ENCODE peak calls at places on chromosome 10, in nine cellular contexts. B, M, Y, X, I, O, U, D and F are unnamed samples.

GRCh38 chr10:105150486-105150885 is 509.4 kb downstream of the SORCS3 start:
- DNase-seq in B (no peak), M (no peak), Y (no peak), X (no peak), I (no peak), O (no peak), U (no peak), D (no peak), F (no peak)

GRCh38 chr10:78700413-78700812 is 368.4 kb upstream of the ZMIZ1 start:
- DNase-seq in B (no peak), M (no peak), Y (no peak), X (no peak), I (no peak), O (no peak), U (no peak), D (no peak), F (no peak)

GRCh38 chr10:122592161-122592560 is 31.6 kb downstream of the DMBT1 start:
- DNase-seq in B (no peak), M (no peak), Y (no peak), X (no peak), I (no peak), O (no peak), U (no peak), D (no peak), F (no peak)

GRCh38 chr10:73791871-73792400 is 6.5 kb downstream of the ZSWIM8 start:
- DNase-seq in B (no peak), M (no peak), Y (no peak), X (no peak), I (no peak), O (no peak), U (no peak), D (no peak), F (no peak)

GRCh38 chr10:35639651-35640311 is 2.3 kb downstream of the FZD8 start:
- DNase-seq in B (no peak), M (peak), Y (peak), X (peak), I (peak), O (peak), U (peak), D (peak), F (no peak)

GRCh38 chr10:23141995-23142394 is 46.6 kb downstream of the MSRB2 start:
- DNase-seq in B (no peak), M (no peak), Y (no peak), X (no peak), I (no peak), O (no peak), U (no peak), D (no peak), F (no peak)

GRCh38 chr10:48215148-48215982 is 59.1 kb downstream of the FRMPD2 start:
- DNase-seq in B (peak), M (no peak), Y (peak), X (no peak), I (peak), O (no peak), U (peak), D (peak), F (no peak)

GRCh38 chr10:50992972-50993766 is 81.1 kb upstream of the PRKG1 start:
- DNase-seq in B (no peak), M (peak), Y (peak), X (peak), I (no peak), O (peak), U (peak), D (peak), F (no peak)

GRCh38 chr10:96541921-96542320 is 28.2 kb upstream of the TLL2 start:
- DNase-seq in B (no peak), M (no peak), Y (peak), X (no peak), I (no peak), O (no peak), U (no peak), D (no peak), F (no peak)

GRCh38 chr10:29329420-29329819 is 40.5 kb downstream of the LYZL1 start:
- DNase-seq in B (no peak), M (no peak), Y (peak), X (peak), I (no peak), O (no peak), U (no peak), D (no peak), F (no peak)

GRCh38 chr10:35334297-35334696 is 2.0 kb upstream of the CCNY start:
- DNase-seq in B (no peak), M (no peak), Y (no peak), X (no peak), I (no peak), O (no peak), U (no peak), D (no peak), F (no peak)

GRCh38 chr10:60848126-60848525 is 69.8 kb downstream of the CDK1 start:
- DNase-seq in B (no peak), M (no peak), Y (peak), X (peak), I (no peak), O (no peak), U (peak), D (no peak), F (no peak)

GRCh38 chr10:74929197-74929596 is 102.8 kb downstream of the KAT6B start:
- DNase-seq in B (no peak), M (no peak), Y (peak), X (no peak), I (no peak), O (no peak), U (peak), D (no peak), F (no peak)

GRCh38 chr10:33638401-33638800 is 303.9 kb upstream of the NRP1 start:
- DNase-seq in B (no peak), M (no peak), Y (no peak), X (no peak), I (no peak), O (no peak), U (no peak), D (peak), F (no peak)

GRCh38 chr10:9833871-9834454 is 1183.7 kb upstream of the CELF2 start:
- DNase-seq in B (no peak), M (no peak), Y (no peak), X (no peak), I (no peak), O (no peak), U (no peak), D (no peak), F (no peak)

GRCh38 chr10:75230600-75231038 is 5.1 kb downstream of the COMTD1 start:
- DNase-seq in B (peak), M (peak), Y (peak), X (peak), I (peak), O (peak), U (peak), D (peak), F (peak)

GRCh38 chr10:122154733-122155366 is 116.2 kb upstream of the BTBD16 start:
- DNase-seq in B (no peak), M (peak), Y (peak), X (peak), I (peak), O (no peak), U (peak), D (no peak), F (no peak)

DNA sequence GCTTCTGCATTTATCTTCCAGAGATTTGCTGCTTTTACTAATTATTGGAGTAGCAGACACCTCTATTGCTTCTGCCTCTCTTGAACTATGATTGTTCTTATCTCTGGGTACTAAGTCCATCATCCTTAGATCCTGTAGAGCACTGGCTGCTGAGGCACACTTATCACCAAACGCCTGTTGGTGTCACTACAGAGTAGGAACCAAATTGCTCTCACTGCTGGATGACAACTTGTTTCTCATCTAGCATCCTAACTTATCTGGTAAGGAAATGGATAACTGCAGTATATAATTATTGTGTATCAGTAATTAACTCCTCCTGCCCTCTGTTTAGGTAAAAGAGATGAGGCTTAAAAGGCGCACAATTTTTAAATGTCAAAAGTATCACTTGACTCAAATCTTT is 1059.4 kb downstream of the NRG3 start:
- DNase-seq in B (no peak), M (no peak), Y (no peak), X (no peak), I (no peak), O (no peak), U (no peak), D (peak), F (no peak)
- TF ChIP-seq CTCF in B (no peak), M (no peak), Y (no peak), X (no peak), I (no peak), O (no peak), U (no peak), D (no peak), F (no peak)

DNA sequence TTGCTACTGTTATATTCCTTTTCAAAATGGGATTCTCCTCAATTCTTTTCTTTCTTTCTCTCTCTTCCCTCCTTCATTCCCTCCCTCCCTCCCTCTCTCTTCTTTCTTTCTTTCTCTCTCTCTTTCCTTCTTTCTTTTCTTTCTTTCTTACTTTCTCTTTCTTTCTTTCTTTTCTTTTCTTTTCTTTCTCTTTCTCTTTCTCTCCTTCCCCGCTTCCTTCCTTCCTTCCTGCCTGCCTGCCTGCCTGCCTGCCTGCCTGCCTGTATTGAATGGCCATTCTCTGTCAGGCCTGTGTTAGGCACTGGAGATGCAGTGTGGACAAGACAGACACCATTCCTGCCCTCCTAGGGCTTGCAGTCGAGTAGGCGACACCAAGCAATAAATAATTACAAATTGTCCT is 11.5 kb downstream of the CNNM1 start:
- DNase-seq in B (no peak), M (no peak), Y (no peak), X (no peak), I (no peak), O (no peak), U (no peak), D (no peak), F (no peak)
- H3K27ac ChIP-seq in B (no peak), M (no peak), Y (no peak), X (no peak), I (no peak), O (no peak), U (no peak), D (no peak), F (peak)

GRCh38 chr10:6977641-6978627 is 397.9 kb upstream of the PRKCQ start:
- DNase-seq in B (no peak), M (no peak), Y (no peak), X (no peak), I (no peak), O (no peak), U (no peak), D (no peak), F (no peak)
- TF ChIP-seq CTCF in B (no peak), M (no peak), Y (no peak), X (no peak), I (no peak), O (no peak), U (no peak), D (no peak), F (no peak)

GRCh38 chr10:110833941-110834621 is 37.6 kb upstream of the PDCD4 start:
- DNase-seq in B (no peak), M (no peak), Y (no peak), X (no peak), I (no peak), O (no peak), U (no peak), D (no peak), F (peak)
- H3K27ac ChIP-seq in B (peak), M (no peak), Y (no peak), X (peak), I (peak), O (peak), U (no peak), D (no peak), F (peak)

DNA sequence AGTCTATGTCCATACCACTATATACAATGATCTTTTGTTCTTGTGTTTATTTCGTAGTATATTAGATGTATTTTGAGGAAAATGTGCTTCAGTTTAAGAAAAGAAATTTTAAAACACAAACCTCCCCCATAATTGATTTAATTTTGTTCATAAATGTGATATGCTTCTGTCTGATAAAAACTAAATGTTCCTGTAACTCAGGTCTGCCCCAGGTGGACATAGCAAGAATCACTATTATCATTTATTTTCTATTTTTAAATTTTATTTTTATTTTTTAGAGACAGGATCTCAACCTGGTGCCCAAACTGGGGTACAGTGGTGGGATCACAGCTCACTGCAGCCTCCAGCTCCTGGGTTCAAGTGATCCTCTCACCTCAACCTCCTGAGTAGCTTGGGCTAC is 43.2 kb downstream of the BEND7 start:
- DNase-seq in B (peak), M (no peak), Y (peak), X (no peak), I (no peak), O (no peak), U (no peak), D (peak), F (no peak)
- TF ChIP-seq CTCF in B (no peak), M (no peak), Y (peak), X (no peak), I (no peak), O (no peak), U (peak), D (peak), F (peak)

DNA sequence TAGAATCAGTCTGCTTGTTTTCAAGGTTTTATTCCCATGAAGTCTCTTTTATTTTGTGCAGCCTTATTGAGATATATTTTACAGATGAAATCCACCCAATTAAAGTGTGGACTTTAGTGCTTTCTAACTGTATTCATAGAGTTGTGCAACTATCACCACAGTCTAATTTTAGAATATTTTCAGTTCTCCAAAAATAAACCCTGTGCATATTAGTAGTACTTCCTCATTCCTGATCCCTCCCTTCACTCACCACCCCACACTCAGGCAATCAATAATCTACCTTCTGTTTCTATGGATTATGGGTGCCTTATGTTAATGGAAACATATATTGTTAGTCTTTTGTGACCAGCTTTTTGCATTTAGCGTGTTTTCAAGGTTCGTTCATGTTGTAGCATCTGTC is 185.7 kb upstream of the TMEM72 start:
- DNase-seq in B (no peak), M (no peak), Y (peak), X (no peak), I (no peak), O (no peak), U (no peak), D (no peak), F (no peak)
- H3K27ac ChIP-seq in B (no peak), M (no peak), Y (no peak), X (no peak), I (no peak), O (no peak), U (peak), D (peak), F (peak)

DNA sequence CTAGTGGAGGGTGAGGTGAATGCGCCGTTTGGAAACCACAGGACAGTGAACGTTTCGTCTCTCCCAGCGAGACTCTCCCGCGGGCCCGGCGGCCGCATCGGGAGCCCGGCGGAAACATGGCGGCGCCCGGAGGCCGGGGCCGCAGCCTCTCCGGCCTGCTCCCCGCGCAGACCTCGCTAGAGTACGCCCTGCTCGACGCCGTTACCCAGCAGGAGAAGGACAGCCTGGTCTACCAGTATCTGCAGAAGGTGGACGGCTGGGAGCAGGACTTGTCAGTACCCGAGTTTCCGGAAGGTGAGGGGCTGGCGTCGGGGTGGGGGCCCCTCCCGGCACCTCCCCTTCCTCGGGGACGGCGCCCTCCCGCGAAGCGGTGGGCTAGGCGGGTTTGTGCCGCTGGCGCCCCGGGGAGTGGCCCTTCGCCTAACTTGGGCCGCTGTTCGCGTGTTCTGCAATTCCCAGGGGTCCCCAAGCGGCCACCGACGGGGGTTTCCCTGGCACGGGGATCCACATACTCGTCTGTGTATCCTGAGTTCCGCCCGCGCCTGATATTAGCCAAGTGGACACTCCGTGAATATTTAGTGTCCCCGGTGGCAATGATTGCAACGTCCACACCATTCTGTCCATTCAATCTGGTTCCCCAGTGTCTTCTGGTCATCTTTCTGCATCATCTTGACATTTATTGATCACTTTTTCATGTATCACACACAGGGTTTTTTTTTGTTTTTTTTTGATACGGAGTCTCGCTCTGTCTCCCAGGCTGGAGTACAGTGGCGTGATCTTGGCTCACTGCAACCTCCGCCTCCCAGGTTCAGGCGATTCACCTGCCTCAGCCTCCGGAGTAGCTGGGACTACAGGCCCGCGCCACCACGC is 531 bp downstream of the NHLRC2 start:
- DNase-seq in B (peak), M (peak), Y (peak), X (peak), I (peak), O (peak), U (peak), D (peak), F (peak)
- TF ChIP-seq CTCF in B (no peak), M (peak), Y (no peak), X (no peak), I (peak), O (no peak), U (peak), D (peak), F (peak)

GRCh38 chr10:660413-660979 is 29.0 kb downstream of the DIP2C start:
- DNase-seq in B (no peak), M (no peak), Y (no peak), X (no peak), I (no peak), O (no peak), U (no peak), D (no peak), F (no peak)

GRCh38 chr10:660980-661890 is 28.2 kb downstream of the DIP2C start:
- DNase-seq in B (no peak), M (peak), Y (no peak), X (no peak), I (no peak), O (no peak), U (no peak), D (no peak), F (no peak)

GRCh38 chr10:656883-657282 is 32.6 kb downstream of the DIP2C start:
- DNase-seq in B (no peak), M (no peak), Y (no peak), X (no peak), I (no peak), O (no peak), U (no peak), D (no peak), F (no peak)

GRCh38 chr10:661891-662605 is 27.4 kb downstream of the DIP2C start:
- DNase-seq in B (no peak), M (no peak), Y (no peak), X (no peak), I (no peak), O (no peak), U (no peak), D (no peak), F (no peak)

DNA sequence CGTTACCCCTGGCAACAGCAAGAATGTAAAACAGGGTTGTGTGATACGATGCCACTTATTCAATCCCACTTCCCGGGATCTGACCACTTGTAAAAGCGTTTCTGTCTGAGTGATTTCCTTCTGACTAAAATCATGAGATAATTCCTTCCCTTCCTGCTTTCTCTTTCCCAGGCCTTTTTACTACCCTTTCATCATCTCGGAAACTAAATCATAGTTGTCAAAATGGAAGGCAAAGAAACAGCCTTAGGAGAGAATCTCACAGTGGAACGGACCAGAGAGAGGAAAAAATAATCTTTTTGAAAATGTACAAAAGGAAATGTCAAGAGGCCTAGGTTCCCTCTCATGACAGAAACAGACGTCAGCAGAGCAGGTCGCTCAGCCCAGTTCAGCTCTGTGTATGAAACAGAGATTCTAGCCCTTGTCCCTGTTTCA is 29.7 kb downstream of the DIP2C start:
- DNase-seq in B (no peak), M (no peak), Y (peak), X (no peak), I (no peak), O (no peak), U (peak), D (no peak), F (no peak)
- H3K27ac ChIP-seq in B (no peak), M (peak), Y (peak), X (peak), I (peak), O (peak), U (peak), D (peak), F (peak)

DNA sequence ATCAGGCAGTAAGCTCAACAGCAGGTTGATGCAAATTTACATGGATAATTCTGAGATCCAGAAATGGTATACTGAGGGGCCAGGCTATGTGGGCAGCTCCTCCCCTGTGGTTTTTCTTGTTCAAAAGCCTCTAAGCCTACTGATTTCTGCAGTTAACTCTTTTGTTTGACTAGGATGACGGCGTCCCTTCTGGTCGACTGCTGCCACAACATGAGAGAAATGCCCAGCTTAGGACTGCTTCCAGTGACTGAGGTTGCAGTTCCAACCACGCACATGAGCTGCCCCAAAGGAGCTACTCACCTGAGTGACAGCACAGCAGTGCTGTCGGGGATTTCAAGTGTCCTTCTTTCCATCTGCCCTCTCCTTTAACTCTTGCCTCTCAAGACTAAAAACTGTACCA is 973.0 kb upstream of the GHITM start:
- DNase-seq in B (no peak), M (no peak), Y (no peak), X (no peak), I (no peak), O (no peak), U (no peak), D (peak), F (no peak)
- TF ChIP-seq CTCF in B (no peak), M (peak), Y (peak), X (no peak), I (no peak), O (no peak), U (no peak), D (no peak), F (no peak)